ENCODE peak calls at places on chromosomes 12 and 14, in eight cellular contexts. P is effector memory CD4-positive, alpha-beta T cell; Z is left lung; M is Peyer's patch; R is heart left ventricle; B is sigmoid colon; Q is osteoblast; L is CD8-positive, alpha-beta memory T cell. C is an unnamed sample. For H3K4me1, the result is how much of the 10 kb centered on the place peaks cover.

GRCh38 chr12:128930591-128930990 is 77.3 kb downstream of the GLT1D1 start:
- DNase-seq in L (no peak), R (no peak), Z (no peak), P (no peak), Q (no peak), B (no peak), M (no peak), C (no peak)

GRCh38 chr12:65728913-65729793 is 95.1 kb upstream of the HMGA2 start:
- DNase-seq in R (no peak), P (no peak), Q (no peak), M (no peak), Z (no peak), B (no peak), L (no peak), C (no peak)

GRCh38 chr14:54170301-54170700 is 213.7 kb upstream of the BMP4 start:
- DNase-seq in L (no peak), B (no peak), P (no peak), Z (no peak), R (no peak), Q (no peak), M (no peak), C (no peak)

GRCh38 chr12:93419388-93420034 is 22.2 kb downstream of the UBE2N start:
- DNase-seq in Q (no peak), Z (no peak), L (no peak), M (no peak), P (no peak), B (no peak), R (no peak), C (no peak)

GRCh38 chr12:95790025-95790911 is at the start of gene NTN4:
- DNase-seq in L (peak), Z (peak), Q (peak), M (no peak), R (peak), P (no peak), B (peak), C (peak)

GRCh38 chr14:29528889-29529288 is 398.8 kb downstream of the PRKD1 start:
- DNase-seq in R (no peak), M (no peak), B (no peak), Z (no peak), P (no peak), L (no peak), Q (no peak), C (no peak)

GRCh38 chr12:95218164-95218851 is 701 bp downstream of the VEZT start:
- DNase-seq in R (no peak), L (no peak), M (no peak), Z (no peak), P (peak), B (no peak), Q (peak), C (no peak)

GRCh38 chr12:131003676-131004075 is 50.0 kb downstream of the ADGRD1 start:
- DNase-seq in M (no peak), Q (peak), R (no peak), Z (no peak), L (no peak), P (no peak), B (no peak), C (no peak)

GRCh38 chr14:60317609-60318008 is 68.6 kb downstream of the PPM1A start:
- DNase-seq in Z (no peak), L (no peak), B (no peak), R (no peak), Q (no peak), M (no peak), P (no peak), C (no peak)

GRCh38 chr14:80356413-80356812 is 145.1 kb upstream of the DIO2 start:
- DNase-seq in R (no peak), M (no peak), P (no peak), L (no peak), Z (no peak), Q (peak), B (no peak), C (no peak)

GRCh38 chr14:23566782-23567185 is 807 bp downstream of the AP1G2 start:
- DNase-seq in P (no peak), B (no peak), M (no peak), L (no peak), Z (no peak), Q (peak), R (no peak), C (no peak)

GRCh38 chr14:57533214-57533613 is 39.6 kb upstream of the CCDC198 start:
- DNase-seq in M (no peak), L (no peak), B (no peak), R (no peak), Z (no peak), Q (no peak), P (no peak), C (no peak)

GRCh38 chr14:105075364-105076295 is 10.4 kb upstream of the GPR132 start:
- DNase-seq in B (peak), R (peak), Z (peak), L (no peak), P (no peak), M (peak), Q (peak), C (peak)

GRCh38 chr14:65186951-65187350 is 84.6 kb upstream of the MAX start:
- DNase-seq in P (no peak), L (no peak), B (no peak), R (no peak), Q (no peak), Z (no peak), M (no peak), C (no peak)

GRCh38 chr12:71447691-71448660 is 8.4 kb downstream of the LGR5 start:
- DNase-seq in P (no peak), R (no peak), M (no peak), Q (no peak), B (no peak), L (no peak), Z (no peak), C (no peak)

GRCh38 chr14:89351364-89351957 is 65.6 kb downstream of the FOXN3 start:
- DNase-seq in B (no peak), P (no peak), Z (no peak), R (peak), L (no peak), M (peak), Q (peak), C (peak)

GRCh38 chr14:51533160-51533559 is 118.5 kb upstream of the FRMD6 start:
- DNase-seq in P (no peak), Z (no peak), R (no peak), Q (no peak), B (no peak), M (no peak), L (no peak), C (no peak)

GRCh38 chr12:51335931-51336330 is 10.5 kb downstream of the CELA1 start:
- DNase-seq in Z (no peak), R (no peak), L (no peak), Q (peak), B (no peak), P (no peak), M (no peak), C (no peak)

GRCh38 chr12:39902823-39903222 is 203.1 kb downstream of the SLC2A13 start:
- DNase-seq in M (no peak), R (no peak), Z (no peak), Q (no peak), P (no peak), L (no peak), B (no peak), C (no peak)

GRCh38 chr14:23041729-23042128 is 283 bp upstream of the PSMB11 start:
- DNase-seq in R (no peak), B (no peak), Q (peak), L (no peak), P (no peak), M (no peak), Z (no peak), C (no peak)

GRCh38 chr12:49019435-49020317 is 1.1 kb upstream of the PRKAG1 start:
- DNase-seq in Q (peak), M (peak), L (peak), P (peak), Z (no peak), R (no peak), B (no peak), C (no peak)

GRCh38 chr14:63435838-63436237 is 107.3 kb downstream of the PPP2R5E start:
- DNase-seq in R (peak), Q (peak), B (peak), P (no peak), M (peak), Z (peak), L (no peak), C (peak)

GRCh38 chr14:32710351-32711102 is 228.2 kb upstream of the NPAS3 start:
- DNase-seq in M (no peak), P (no peak), Q (no peak), B (peak), L (no peak), Z (no peak), R (no peak), C (no peak)

GRCh38 chr12:65896743-65897142 is 72.5 kb downstream of the HMGA2 start:
- DNase-seq in L (no peak), R (no peak), P (no peak), M (no peak), Q (no peak), B (no peak), Z (no peak), C (no peak)

GRCh38 chr12:94805749-94806148 is 155.4 kb upstream of the TMCC3 start:
- DNase-seq in M (no peak), Z (no peak), P (no peak), B (no peak), R (no peak), L (no peak), Q (no peak), C (no peak)

GRCh38 chr12:48084841-48085460 is 20.9 kb downstream of the SENP1 start:
- DNase-seq in Q (no peak), L (no peak), B (no peak), R (no peak), M (no peak), P (no peak), Z (no peak), C (no peak)

GRCh38 chr12:51531982-51532497 is 59.0 kb upstream of the SCN8A start:
- DNase-seq in Q (peak), Z (peak), P (peak), L (peak), M (peak), B (peak), R (peak), C (peak)

GRCh38 chr14:85856430-85856829 is 326.5 kb downstream of the FLRT2 start:
- DNase-seq in L (no peak), R (no peak), P (no peak), B (no peak), Q (no peak), Z (no peak), M (no peak), C (no peak)

GRCh38 chr14:35416108-35416750 is 11.7 kb upstream of the NFKBIA start:
- DNase-seq in P (peak), B (no peak), Z (no peak), L (peak), M (no peak), R (no peak), Q (no peak), C (no peak)

GRCh38 chr12:11834104-11834812 is 184.8 kb downstream of the ETV6 start:
- DNase-seq in M (no peak), R (no peak), B (no peak), Z (no peak), L (no peak), Q (no peak), P (no peak), C (no peak)

DNA sequence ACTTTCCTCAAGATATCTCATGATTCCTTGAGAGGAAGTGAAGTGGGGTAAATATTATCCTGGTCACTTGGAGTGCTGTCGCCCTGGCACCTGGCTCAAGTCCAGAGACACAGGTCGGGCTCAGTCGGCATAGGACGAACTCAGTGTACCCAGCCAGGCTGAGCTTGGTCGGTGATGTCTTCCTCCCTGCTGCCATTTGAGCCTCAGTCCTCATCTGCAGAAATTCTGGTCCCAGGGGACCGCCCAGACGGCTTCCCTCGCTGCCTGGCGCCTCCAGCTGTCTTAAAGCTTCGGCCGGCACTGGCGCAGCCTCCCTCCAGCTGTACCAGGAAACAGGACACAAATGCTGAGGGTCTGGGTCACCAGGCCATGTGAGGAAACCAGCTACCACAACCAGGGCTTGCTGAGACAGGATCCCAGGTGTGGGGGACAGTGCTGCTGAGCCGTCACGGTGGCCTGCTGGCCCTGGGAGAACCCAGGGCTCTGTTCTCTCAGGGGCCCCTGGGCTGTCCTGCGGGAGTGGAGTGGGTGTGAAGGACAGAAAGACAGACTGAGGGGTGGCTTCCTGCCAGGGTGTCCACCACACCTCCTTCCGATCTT is 5.0 kb upstream of the KLC1 start:
- DNase-seq in B (no peak), P (no peak), Q (no peak), R (peak), M (peak), L (no peak), Z (peak), C (peak)
- H3K4me3 ChIP-seq in B (no peak), P (no peak), Q (no peak), R (peak), M (no peak), L (no peak), Z (no peak), C (no peak)

DNA sequence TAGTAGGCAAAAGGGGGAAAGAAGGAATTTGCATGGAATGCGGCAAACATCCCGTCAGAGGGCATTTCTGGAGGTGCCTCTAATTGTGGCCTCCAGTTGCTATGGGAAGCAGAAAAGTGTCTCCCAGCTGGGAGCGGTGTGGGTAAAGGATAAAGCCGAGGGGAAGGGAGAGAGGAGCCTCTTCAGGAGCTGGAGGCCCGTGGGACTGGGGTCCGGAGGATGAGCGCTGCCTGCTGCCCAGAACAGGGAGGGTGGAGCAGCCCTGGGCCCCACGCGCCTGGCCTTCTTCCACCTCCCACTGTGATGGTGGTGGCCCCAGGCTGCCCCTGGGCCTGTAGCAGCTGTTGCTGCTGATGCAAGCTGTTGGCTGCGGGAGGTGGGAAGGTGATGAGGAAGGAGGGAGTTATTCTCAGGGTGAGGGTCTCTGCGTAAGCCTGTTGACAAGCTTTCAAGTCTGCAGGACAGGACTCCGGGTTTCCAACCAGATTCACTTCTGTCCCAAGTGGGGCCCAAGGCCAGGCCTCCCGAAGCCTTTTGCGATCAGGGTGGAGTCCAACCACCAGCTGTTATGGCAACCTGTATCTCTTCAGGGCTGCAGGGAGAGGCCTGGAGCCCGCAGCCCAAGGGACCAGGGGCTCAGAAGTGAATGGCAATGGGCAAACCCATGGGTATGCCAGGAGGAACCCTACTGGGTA is 19.1 kb upstream of the PGF start:
- DNase-seq in M (no peak), Q (no peak), B (no peak), Z (no peak), P (no peak), R (no peak), L (no peak), C (no peak)
- H3K27ac ChIP-seq in M (peak), Q (no peak), B (no peak), Z (no peak), P (no peak), R (peak), L (no peak), C (no peak)

GRCh38 chr12:29242921-29243431 is 93.9 kb downstream of the FAR2 start:
- DNase-seq in M (no peak), Z (peak), L (no peak), P (no peak), R (no peak), Q (no peak), B (no peak), C (no peak)

GRCh38 chr12:29238822-29239291 is 89.8 kb downstream of the FAR2 start:
- DNase-seq in B (no peak), L (no peak), Z (no peak), R (no peak), Q (no peak), P (no peak), M (no peak), C (no peak)

GRCh38 chr12:29239336-29239735 is 90.3 kb downstream of the FAR2 start:
- DNase-seq in M (no peak), P (no peak), L (no peak), Z (no peak), R (no peak), B (no peak), Q (no peak), C (no peak)

GRCh38 chr12:29240441-29240840 is 91.4 kb downstream of the FAR2 start:
- DNase-seq in Z (no peak), R (no peak), M (no peak), P (no peak), Q (no peak), B (no peak), L (no peak), C (no peak)

GRCh38 chr12:29241821-29242591 is 92.9 kb downstream of the FAR2 start:
- DNase-seq in Q (peak), R (peak), P (no peak), B (no peak), M (no peak), L (no peak), Z (peak), C (peak)
- H3K4me1 ChIP-seq in Q (under half), R (under half), P (under half), B (under half), M (under half), L (under half), Z (under half), C (under half)

GRCh38 chr12:110560048-110560447 is 23.1 kb downstream of the PPTC7 start:
- DNase-seq in Z (no peak), B (no peak), R (no peak), Q (no peak), L (no peak), M (no peak), P (no peak), C (no peak)
- H3K4me3 ChIP-seq in Z (no peak), B (no peak), R (no peak), Q (no peak), L (no peak), M (no peak), P (no peak), C (no peak)

GRCh38 chr12:110282343-110282860 is 1.4 kb downstream of the ATP2A2 start:
- DNase-seq in B (no peak), R (no peak), Q (peak), M (no peak), P (no peak), Z (no peak), L (no peak), C (no peak)
- H3K27ac ChIP-seq in B (peak), R (peak), Q (peak), M (peak), P (peak), Z (peak), L (peak), C (peak)

DNA sequence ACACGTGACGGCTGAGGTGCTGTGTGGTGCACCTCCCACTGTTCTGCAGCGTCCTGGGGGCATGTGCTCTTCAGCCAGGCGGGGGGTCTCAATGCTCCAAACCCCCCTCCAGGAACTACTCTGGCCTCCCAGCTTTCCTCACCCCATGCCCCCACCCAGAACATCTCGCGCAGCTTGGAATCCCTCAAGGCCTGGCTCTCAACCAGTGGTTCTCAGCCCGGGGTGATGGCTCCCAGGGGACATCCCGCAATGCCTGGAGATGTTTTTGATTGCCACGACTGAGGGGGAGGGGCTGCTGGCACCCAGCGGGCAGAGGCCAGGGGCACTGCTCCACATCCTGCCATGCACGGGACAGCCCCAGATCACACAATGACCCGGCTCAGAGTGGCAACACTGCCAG is 78.9 kb upstream of the DICER1 start:
- DNase-seq in L (no peak), R (no peak), B (peak), M (no peak), Z (no peak), P (no peak), Q (no peak), C (no peak)
- H3K4me1 ChIP-seq in L (under half), R (under half), B (under half), M (under half), Z (under half), P (under half), Q (under half), C (under half)

DNA sequence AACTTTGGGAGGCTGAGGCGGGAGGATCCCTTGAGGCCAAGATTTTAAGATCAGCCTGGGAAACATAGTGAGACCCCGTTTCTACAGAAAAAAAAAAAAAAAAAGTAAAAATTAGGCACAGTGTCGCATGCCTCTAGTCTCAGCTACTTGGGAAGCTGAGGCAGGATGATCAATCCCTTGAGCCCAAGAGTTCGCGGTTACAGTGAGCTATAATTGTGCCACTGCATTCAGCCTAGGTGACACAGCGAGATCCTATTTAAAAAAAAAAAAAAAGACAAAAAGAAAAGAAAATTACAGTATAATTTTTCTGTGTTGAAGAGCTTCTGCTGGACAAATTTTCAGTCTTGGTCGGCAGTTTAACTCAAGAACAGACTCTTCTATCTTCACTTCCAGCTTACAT is 133.9 kb upstream of the FGD4 start:
- DNase-seq in Z (no peak), R (no peak), Q (no peak), P (no peak), B (no peak), L (no peak), M (no peak), C (no peak)
- H3K4me3 ChIP-seq in Z (no peak), R (no peak), Q (no peak), P (no peak), B (no peak), L (no peak), M (no peak), C (no peak)

DNA sequence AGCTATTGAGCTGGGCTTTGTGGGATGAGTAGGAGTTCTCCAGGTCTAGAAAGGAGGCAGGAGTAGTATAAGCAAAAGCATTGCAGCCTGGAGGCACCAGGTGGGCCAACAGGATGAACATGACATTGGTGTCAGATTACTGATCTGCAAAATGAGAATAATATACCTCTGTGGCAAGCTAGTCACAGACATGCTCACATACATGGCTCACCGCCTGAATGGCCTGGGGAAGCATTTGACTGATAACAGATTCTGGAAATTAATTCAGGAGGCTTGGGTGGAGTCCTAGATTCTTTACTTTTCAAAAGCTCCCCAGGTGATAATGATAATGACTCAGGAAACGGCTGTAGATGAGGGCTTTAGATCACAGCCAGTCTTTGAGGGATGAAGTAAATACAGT is 709 bp downstream of the TCL1B start:
- DNase-seq in Z (no peak), Q (no peak), R (no peak), P (no peak), B (no peak), M (no peak), L (no peak), C (no peak)
- H3K27ac ChIP-seq in Z (no peak), Q (no peak), R (no peak), P (no peak), B (no peak), M (no peak), L (no peak), C (no peak)